ENCODE peak calls at places on chromosomes 3 and 15, in eight cellular contexts. A is NCI-H1092 treated with DMSO at 0.1 percent for 48 hours; E is nucleus accumbens; R is activated T-cell treated with anti-CD3 and anti-CD28 coated beads, Interleukin-2, amount 50 U/mL, for 72 hours; S is spleen; U is activated T-helper 1 cell treated with Interleukin-2 at 50 U/mL for 16 hours; F is neural crest cell; I is activated CD8-positive, alpha-beta memory T cell treated with anti-CD3 and anti-CD28 coated beads for 1 hour. M is an unnamed sample.

GRCh38 chr3:172203522-172204258 is 164.3 kb downstream of the FNDC3B start:
- DNase-seq in A (peak), E (peak), R (no peak), S (no peak), U (no peak), F (peak), I (no peak), M (no peak)

GRCh38 chr3:126535636-126536035 is 11.7 kb downstream of the CHST13 start:
- DNase-seq in A (no peak), E (no peak), R (no peak), S (peak), U (no peak), F (no peak), I (no peak), M (no peak)

GRCh38 chr3:54781728-54782127 is 146.1 kb downstream of the LRTM1 start:
- DNase-seq in A (no peak), E (no peak), R (no peak), S (no peak), U (no peak), F (no peak), I (no peak), M (no peak)

GRCh38 chr3:150603888-150604319 is 783 bp downstream of the SELENOT start:
- DNase-seq in A (peak), E (no peak), R (no peak), S (no peak), U (no peak), F (no peak), I (no peak), M (no peak)

GRCh38 chr3:153746211-153746610 is 375.0 kb upstream of the ARHGEF26 start:
- DNase-seq in A (no peak), E (no peak), R (no peak), S (no peak), U (no peak), F (no peak), I (no peak), M (no peak)

GRCh38 chr3:126111126-126111551 is 27.2 kb upstream of the SLC41A3 start:
- DNase-seq in A (no peak), E (no peak), R (no peak), S (peak), U (no peak), F (no peak), I (no peak), M (no peak)

GRCh38 chr15:73711526-73711925 is 27.3 kb downstream of the CD276 start:
- DNase-seq in A (no peak), E (no peak), R (no peak), S (no peak), U (no peak), F (no peak), I (no peak), M (no peak)

GRCh38 chr3:131535596-131535995 is 32.8 kb upstream of the MRPL3 start:
- DNase-seq in A (no peak), E (no peak), R (no peak), S (no peak), U (no peak), F (no peak), I (no peak), M (no peak)

GRCh38 chr3:111080357-111080937 is 8.8 kb downstream of the NECTIN3 start:
- DNase-seq in A (no peak), E (no peak), R (no peak), S (no peak), U (no peak), F (no peak), I (no peak), M (no peak)

GRCh38 chr3:129304141-129304540 is 25.5 kb downstream of the HMCES start:
- DNase-seq in A (no peak), E (no peak), R (no peak), S (no peak), U (no peak), F (no peak), I (no peak), M (peak)

GRCh38 chr15:85099195-85099803 is 117.6 kb downstream of the PDE8A start:
- DNase-seq in A (no peak), E (peak), R (no peak), S (no peak), U (no peak), F (no peak), I (no peak), M (no peak)

GRCh38 chr15:90239371-90239770 is 5.4 kb downstream of the GDPGP1 start:
- DNase-seq in A (no peak), E (no peak), R (no peak), S (no peak), U (no peak), F (no peak), I (no peak), M (no peak)

GRCh38 chr3:24662449-24663345 is 168.0 kb upstream of the THRB start:
- DNase-seq in A (no peak), E (no peak), R (no peak), S (no peak), U (no peak), F (no peak), I (no peak), M (no peak)

GRCh38 chr3:65412591-65412990 is 626.1 kb downstream of the MAGI1 start:
- DNase-seq in A (peak), E (no peak), R (no peak), S (no peak), U (no peak), F (no peak), I (no peak), M (no peak)

GRCh38 chr3:64392001-64392400 is 166.7 kb upstream of the PRICKLE2 start:
- DNase-seq in A (no peak), E (no peak), R (no peak), S (no peak), U (no peak), F (no peak), I (no peak), M (no peak)

GRCh38 chr15:43954181-43954621 is 127.4 kb downstream of the WDR76 start:
- DNase-seq in A (no peak), E (no peak), R (peak), S (no peak), U (no peak), F (no peak), I (no peak), M (no peak)

GRCh38 chr15:67998599-67999122 is 55.5 kb upstream of the PIAS1 start:
- DNase-seq in A (peak), E (no peak), R (no peak), S (no peak), U (no peak), F (no peak), I (no peak), M (peak)

GRCh38 chr3:122988507-122988906 is 39.1 kb downstream of the SEMA5B start:
- DNase-seq in A (peak), E (no peak), R (no peak), S (no peak), U (no peak), F (no peak), I (no peak), M (no peak)

GRCh38 chr3:41290736-41291135 is 91.4 kb downstream of the CTNNB1 start:
- DNase-seq in A (no peak), E (no peak), R (no peak), S (no peak), U (no peak), F (no peak), I (no peak), M (no peak)

GRCh38 chr3:12916159-12916558 is 74.8 kb upstream of the RPL32 start:
- DNase-seq in A (no peak), E (no peak), R (peak), S (peak), U (no peak), F (no peak), I (no peak), M (no peak)

GRCh38 chr3:151476344-151477018 is 15.6 kb upstream of the IGSF10 start:
- DNase-seq in A (no peak), E (no peak), R (no peak), S (no peak), U (no peak), F (no peak), I (no peak), M (no peak)

GRCh38 chr3:53120336-53120735 is 9.9 kb downstream of the RFT1 start:
- DNase-seq in A (no peak), E (no peak), R (no peak), S (no peak), U (no peak), F (no peak), I (no peak), M (no peak)

GRCh38 chr3:52058111-52058510 is 1.7 kb upstream of the DUSP7 start:
- DNase-seq in A (no peak), E (no peak), R (no peak), S (no peak), U (no peak), F (no peak), I (no peak), M (no peak)

GRCh38 chr15:74010929-74011540 is 16.5 kb downstream of the PML start:
- DNase-seq in A (no peak), E (no peak), R (no peak), S (no peak), U (no peak), F (no peak), I (no peak), M (no peak)

GRCh38 chr15:70120954-70121655 is 23.4 kb upstream of the TLE3 start:
- DNase-seq in A (no peak), E (no peak), R (no peak), S (no peak), U (no peak), F (no peak), I (no peak), M (no peak)

GRCh38 chr3:42024578-42025387 is 62.9 kb upstream of the ULK4 start:
- DNase-seq in A (no peak), E (no peak), R (no peak), S (no peak), U (no peak), F (peak), I (no peak), M (no peak)

GRCh38 chr3:8840556-8840955 is 71.1 kb upstream of the OXTR start:
- DNase-seq in A (no peak), E (no peak), R (no peak), S (no peak), U (no peak), F (no peak), I (no peak), M (peak)

M was measured in brain microvascular endothelial cell.